ENCODE peak calls at places on chromosomes 6 and 20, in four cellular contexts. One of them, this sample, is unnamed.

GRCh38 chr6:68196645-68197044 is 438.4 kb upstream of the ADGRB3 start:
- DNase-seq in H1: no peak
- DNase-seq in Panc1: no peak
- DNase-seq in stomach: no peak
- DNase-seq in this sample: no peak

GRCh38 chr20:54173653-54174451 is at the start of gene CYP24A1:
- DNase-seq in H1: peak; percentile 78
- DNase-seq in Panc1: no peak
- DNase-seq in stomach: peak; percentile 29
- DNase-seq in this sample: no peak

GRCh38 chr20:57202309-57202708 is 64.1 kb downstream of the BMP7 start:
- DNase-seq in H1: no peak
- DNase-seq in Panc1: no peak
- DNase-seq in stomach: no peak
- DNase-seq in this sample: no peak

GRCh38 chr6:160102956-160103824 is 18.4 kb upstream of the SLC22A1 start:
- DNase-seq in H1: peak; percentile 67
- DNase-seq in Panc1: no peak
- DNase-seq in stomach: no peak
- DNase-seq in this sample: no peak

GRCh38 chr6:73983367-73983766 is 287.4 kb downstream of the CD109 start:
- DNase-seq in H1: no peak
- DNase-seq in Panc1: no peak
- DNase-seq in stomach: no peak
- DNase-seq in this sample: no peak

GRCh38 chr6:70234561-70235236 is 68.2 kb downstream of the COL9A1 start:
- DNase-seq in H1: no peak
- DNase-seq in Panc1: no peak
- DNase-seq in stomach: no peak
- DNase-seq in this sample: no peak

GRCh38 chr20:35093245-35093884 is 758 bp upstream of the TRPC4AP start:
- DNase-seq in H1: no peak
- DNase-seq in Panc1: peak; percentile 67
- DNase-seq in stomach: no peak
- DNase-seq in this sample: no peak

GRCh38 chr6:106783631-106784566 is 154.5 kb downstream of the QRSL1 start:
- DNase-seq in H1: no peak
- DNase-seq in Panc1: no peak
- DNase-seq in stomach: no peak
- DNase-seq in this sample: no peak

GRCh38 chr6:162974685-162975084 is 246.9 kb downstream of the PACRG start:
- DNase-seq in H1: no peak
- DNase-seq in Panc1: no peak
- DNase-seq in stomach: no peak
- DNase-seq in this sample: no peak

GRCh38 chr6:38316099-38316868 is 323.4 kb downstream of the BTBD9 start:
- DNase-seq in H1: no peak
- DNase-seq in Panc1: no peak
- DNase-seq in stomach: no peak
- DNase-seq in this sample: no peak

GRCh38 chr6:52286798-52287432 is 2.4 kb upstream of the MCM3 start:
- DNase-seq in H1: peak; percentile 64
- DNase-seq in Panc1: peak; percentile 51
- DNase-seq in stomach: peak; percentile 78
- DNase-seq in this sample: no peak

GRCh38 chr6:13068558-13069210 is 259.7 kb downstream of the TBC1D7 start:
- DNase-seq in H1: no peak
- DNase-seq in Panc1: no peak
- DNase-seq in stomach: no peak
- DNase-seq in this sample: no peak

GRCh38 chr20:6909608-6910007 is 142.1 kb downstream of the BMP2 start:
- DNase-seq in H1: no peak
- DNase-seq in Panc1: no peak
- DNase-seq in stomach: no peak
- DNase-seq in this sample: no peak

GRCh38 chr6:17289491-17290106 is 8.4 kb downstream of the RBM24 start:
- DNase-seq in H1: no peak
- DNase-seq in Panc1: no peak
- DNase-seq in stomach: no peak
- DNase-seq in this sample: no peak

GRCh38 chr6:24924956-24925355 is 10.8 kb downstream of the RIPOR2 start:
- DNase-seq in H1: no peak
- DNase-seq in Panc1: no peak
- DNase-seq in stomach: peak; percentile 62
- DNase-seq in this sample: no peak

GRCh38 chr6:106527111-106527510 is 102.2 kb downstream of the RTN4IP1 start:
- DNase-seq in H1: no peak
- DNase-seq in Panc1: no peak
- DNase-seq in stomach: no peak
- DNase-seq in this sample: no peak

GRCh38 chr6:43175676-43176422 is 4.8 kb downstream of the SRF start:
- DNase-seq in H1: no peak
- DNase-seq in Panc1: no peak
- DNase-seq in stomach: no peak
- DNase-seq in this sample: no peak

GRCh38 chr6:31058128-31058894 is 48.0 kb downstream of the MUC22 start:
- DNase-seq in H1: no peak
- DNase-seq in Panc1: peak; percentile 79
- DNase-seq in stomach: no peak
- DNase-seq in this sample: no peak

GRCh38 chr6:75317503-75318206 is 33.1 kb upstream of the TMEM30A start:
- DNase-seq in H1: no peak
- DNase-seq in Panc1: no peak
- DNase-seq in stomach: no peak
- DNase-seq in this sample: no peak

GRCh38 chr20:40869416-40870147 is 159.0 kb upstream of the TOP1 start:
- DNase-seq in H1: no peak
- DNase-seq in Panc1: no peak
- DNase-seq in stomach: no peak
- DNase-seq in this sample: no peak

GRCh38 chr20:34582911-34583310 is 24.4 kb downstream of the MAP1LC3A start:
- DNase-seq in H1: no peak
- DNase-seq in Panc1: no peak
- DNase-seq in stomach: no peak
- DNase-seq in this sample: no peak

GRCh38 chr6:92201618-92202017 is 1217.7 kb downstream of the EPHA7 start:
- DNase-seq in H1: no peak
- DNase-seq in Panc1: no peak
- DNase-seq in stomach: no peak
- DNase-seq in this sample: no peak

GRCh38 chr6:149840345-149841075 is 23.6 kb downstream of the LRP11 start:
- DNase-seq in H1: peak; percentile 84
- DNase-seq in Panc1: peak; percentile 62
- DNase-seq in stomach: peak; percentile 81
- DNase-seq in this sample: peak; percentile 85

GRCh38 chr20:4169360-4170214 is 154.2 kb upstream of the RNF24 start:
- DNase-seq in H1: no peak
- DNase-seq in Panc1: no peak
- DNase-seq in stomach: no peak
- DNase-seq in this sample: no peak

GRCh38 chr20:17617212-17617867 is 47.5 kb downstream of the DSTN start:
- DNase-seq in H1: peak; percentile 88
- DNase-seq in Panc1: peak; percentile 13
- DNase-seq in stomach: peak; percentile 65
- DNase-seq in this sample: no peak

GRCh38 chr20:709864-710761 is 34.5 kb upstream of the SCRT2 start:
- DNase-seq in H1: no peak
- DNase-seq in Panc1: no peak
- DNase-seq in stomach: peak; percentile 20
- DNase-seq in this sample: no peak

GRCh38 chr6:56096946-56097345 is 150.4 kb downstream of the COL21A1 start:
- DNase-seq in H1: no peak
- DNase-seq in Panc1: no peak
- DNase-seq in stomach: no peak
- DNase-seq in this sample: no peak

GRCh38 chr20:63694596-63695418 is 1.6 kb upstream of the TNFRSF6B start:
- DNase-seq in H1: no peak
- DNase-seq in Panc1: no peak
- DNase-seq in stomach: no peak
- DNase-seq in this sample: no peak
- H3K4me1 ChIP-seq in H1: peaks cover 12% of the 10 kb centered on the region
- H3K4me1 ChIP-seq in Panc1: peaks cover 43% of the 10 kb centered on the region
- H3K4me1 ChIP-seq in stomach: peaks cover 50% of the 10 kb centered on the region
- H3K4me1 ChIP-seq in this sample: peaks cover 42% of the 10 kb centered on the region

DNA sequence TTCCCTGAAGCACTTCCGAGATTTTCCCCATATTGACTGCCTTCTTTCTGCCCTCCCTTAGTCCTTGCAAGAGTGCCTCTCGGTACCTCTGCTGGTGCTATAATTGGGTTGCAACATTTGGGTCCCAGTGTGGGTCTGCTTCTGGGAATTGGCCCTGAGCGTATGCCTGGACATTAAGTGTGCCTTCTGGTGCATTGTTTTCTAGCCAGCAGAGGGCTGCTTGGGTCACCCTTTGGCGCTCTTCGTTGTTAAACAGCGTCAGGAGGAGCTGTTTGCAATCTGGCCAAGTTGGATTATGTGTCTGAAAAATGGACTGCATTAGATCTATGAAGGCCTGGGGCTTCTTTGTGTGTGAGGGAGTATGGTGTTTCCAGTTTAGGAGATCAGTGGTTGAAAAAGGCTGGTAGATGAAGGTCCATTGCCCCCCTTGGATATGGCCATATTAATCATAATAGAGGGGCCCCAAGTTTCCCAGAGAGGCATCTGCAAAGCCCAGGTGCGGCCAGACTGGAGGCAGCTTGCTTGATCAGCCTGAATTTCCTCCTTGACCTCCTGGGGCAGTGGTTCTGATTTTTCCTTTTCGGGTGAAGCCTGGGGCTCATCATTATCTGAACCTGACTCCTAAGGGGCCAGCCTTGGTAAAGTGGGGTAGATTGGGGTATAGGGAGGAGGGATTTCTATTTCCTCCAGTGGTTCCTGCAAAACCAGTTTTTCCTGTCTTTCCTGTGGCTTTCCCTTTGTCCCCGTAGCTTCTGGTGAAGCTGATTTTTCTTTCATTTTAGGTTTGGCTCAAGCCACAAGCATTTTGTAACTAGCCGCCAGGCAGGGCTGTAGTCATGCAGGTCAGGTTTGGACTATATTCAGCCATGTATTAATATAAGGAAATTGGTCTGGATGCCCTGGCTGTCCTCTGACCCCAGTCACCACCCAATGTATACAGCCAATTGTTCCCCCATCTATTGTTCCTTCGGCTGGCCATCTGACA is 85.4 kb upstream of the GPR6 start:
- DNase-seq in H1: peak; percentile 56
- DNase-seq in Panc1: no peak
- DNase-seq in stomach: peak; percentile 77
- DNase-seq in this sample: no peak
- TF ChIP-seq POLR2AphosphoS5 in H1: no peak
- TF ChIP-seq POLR2AphosphoS5 in Panc1: no peak
- TF ChIP-seq POLR2AphosphoS5 in stomach: no peak
- TF ChIP-seq POLR2AphosphoS5 in this sample: no peak

GRCh38 chr6:33078442-33078841 is 2.7 kb downstream of the HLA-DPB1 start:
- DNase-seq in H1: no peak
- DNase-seq in Panc1: no peak
- DNase-seq in stomach: no peak
- DNase-seq in this sample: no peak

GRCh38 chr6:33078919-33079521 is 3.2 kb downstream of the HLA-DPB1 start:
- DNase-seq in H1: no peak
- DNase-seq in Panc1: no peak
- DNase-seq in stomach: no peak
- DNase-seq in this sample: no peak

GRCh38 chr6:33077908-33078307 is 2.1 kb downstream of the HLA-DPB1 start:
- DNase-seq in H1: no peak
- DNase-seq in Panc1: no peak
- DNase-seq in stomach: no peak
- DNase-seq in this sample: no peak

GRCh38 chr6:33080127-33081089 is 4.6 kb downstream of the HLA-DPB1 start:
- DNase-seq in H1: peak; percentile 75
- DNase-seq in Panc1: no peak
- DNase-seq in stomach: no peak
- DNase-seq in this sample: no peak

GRCh38 chr6:33079575-33079974 is 3.8 kb downstream of the HLA-DPB1 start:
- DNase-seq in H1: no peak
- DNase-seq in Panc1: no peak
- DNase-seq in stomach: no peak
- DNase-seq in this sample: no peak
- H3K4me1 ChIP-seq in H1: peaks cover 8% of the 10 kb centered on the region
- H3K4me1 ChIP-seq in Panc1: no peaks in the 10 kb centered on the region
- H3K4me1 ChIP-seq in stomach: peaks cover 22% of the 10 kb centered on the region
- H3K4me1 ChIP-seq in this sample: peaks cover 13% of the 10 kb centered on the region

DNA sequence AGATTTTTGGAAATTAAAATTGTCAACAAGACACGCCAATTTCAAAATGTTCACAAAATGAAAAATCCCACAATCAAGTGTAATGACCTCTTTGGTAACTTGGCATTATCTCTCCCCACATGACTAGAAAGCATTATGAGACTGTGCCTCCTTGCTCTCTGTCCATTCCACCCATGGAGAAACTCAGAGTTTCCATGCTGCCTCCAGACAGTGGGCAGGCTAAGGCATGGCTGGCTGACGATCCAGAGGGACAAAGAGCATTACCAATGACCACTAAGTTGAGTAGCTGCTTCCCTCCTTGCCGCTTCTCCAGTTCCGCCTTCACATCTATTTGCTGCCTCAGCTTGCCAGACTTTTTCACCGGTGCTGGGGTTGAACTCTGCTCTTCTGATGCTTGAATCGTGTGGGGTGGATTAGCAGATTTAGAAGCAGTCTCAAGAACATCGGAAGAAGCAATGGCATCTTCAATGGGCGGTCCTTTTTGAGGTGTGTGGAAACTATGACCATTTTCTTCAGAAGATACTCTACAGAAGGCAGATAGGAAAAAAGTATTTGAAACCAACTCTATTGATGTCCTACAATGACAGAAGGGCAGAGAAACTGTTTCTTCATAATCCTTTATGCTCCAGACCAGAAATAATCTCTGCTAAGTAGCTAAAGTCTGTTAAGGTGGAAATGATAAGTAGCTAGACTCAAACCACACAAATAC is 47.4 kb upstream of the ALDH8A1 start:
- DNase-seq in H1: no peak
- DNase-seq in Panc1: no peak
- DNase-seq in stomach: no peak
- DNase-seq in this sample: no peak
- TF ChIP-seq POLR2AphosphoS5 in H1: no peak
- TF ChIP-seq POLR2AphosphoS5 in Panc1: no peak
- TF ChIP-seq POLR2AphosphoS5 in stomach: no peak
- TF ChIP-seq POLR2AphosphoS5 in this sample: no peak

DNA sequence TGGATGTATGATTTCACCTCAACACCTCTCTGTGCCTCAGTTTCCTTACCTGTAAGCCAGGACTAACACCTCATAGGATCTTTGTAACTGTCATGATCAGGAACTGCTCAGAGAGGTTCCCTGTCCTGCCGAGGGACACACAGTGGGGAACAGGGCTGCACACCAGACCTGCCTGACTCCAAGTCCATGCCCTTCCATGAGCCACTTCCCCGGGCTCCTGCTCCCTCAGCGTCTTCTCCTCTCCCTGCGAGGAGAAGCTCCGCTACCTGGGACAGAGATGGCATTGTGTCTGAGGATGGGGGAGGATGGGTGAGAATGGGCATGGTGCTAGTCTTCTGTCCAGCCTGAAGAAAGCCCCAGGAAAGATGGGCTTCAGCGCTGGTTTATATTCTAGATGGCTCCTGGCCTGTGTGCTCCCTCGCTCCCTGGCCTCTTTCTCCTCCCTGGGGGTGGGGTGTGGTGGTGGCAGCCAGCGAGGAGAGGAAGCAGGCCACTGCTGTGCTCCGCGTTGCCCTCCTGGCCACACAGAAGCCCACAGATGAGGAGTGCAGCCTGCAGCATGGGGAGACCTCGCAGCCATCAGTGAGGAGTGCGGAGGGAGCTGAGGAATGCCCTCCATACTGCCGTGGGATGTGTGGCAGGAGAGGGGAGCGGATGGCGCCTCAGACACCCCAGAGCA is 67.1 kb downstream of the NOL4L start:
- DNase-seq in H1: no peak
- DNase-seq in Panc1: no peak
- DNase-seq in stomach: no peak
- DNase-seq in this sample: no peak
- H3K4me1 ChIP-seq in H1: peaks cover 9% of the 10 kb centered on the region
- H3K4me1 ChIP-seq in Panc1: no peaks in the 10 kb centered on the region
- H3K4me1 ChIP-seq in stomach: peaks cover 23% of the 10 kb centered on the region
- H3K4me1 ChIP-seq in this sample: peaks cover 29% of the 10 kb centered on the region

This sample was measured in vagina.